ENCODE peak calls at places on chromosomes 1 and 21, in five cellular contexts. B, K, G, S and N are unnamed samples.

GRCh38 chr21:39633770-39634181 is 21.0 kb downstream of the B3GALT5 start:
- DNase-seq in B (no peak), K (no peak), G (no peak), S (peak), N (peak)

GRCh38 chr1:118914379-118915161 is 73.6 kb downstream of the TBX15 start:
- DNase-seq in B (no peak), K (no peak), G (no peak), S (no peak), N (no peak)

GRCh38 chr1:209356909-209357498 is 226.5 kb upstream of the CAMK1G start:
- DNase-seq in B (no peak), K (no peak), G (no peak), S (no peak), N (no peak)

GRCh38 chr21:26124896-26125295 is 45.7 kb downstream of the APP start:
- DNase-seq in B (no peak), K (no peak), G (no peak), S (no peak), N (no peak)

GRCh38 chr1:245153081-245153644 is 1.6 kb upstream of the KIF26B start:
- DNase-seq in B (no peak), K (peak), G (peak), S (peak), N (peak)

GRCh38 chr21:28742527-28742926 is 250.2 kb downstream of the LTN1 start:
- DNase-seq in B (no peak), K (no peak), G (no peak), S (peak), N (no peak)

GRCh38 chr21:44752701-44753235 is 41.4 kb upstream of the TSPEAR start:
- DNase-seq in B (no peak), K (no peak), G (no peak), S (peak), N (no peak)

GRCh38 chr1:236143104-236143948 is 987 bp downstream of the GPR137B start:
- DNase-seq in B (no peak), K (no peak), G (no peak), S (peak), N (peak)

GRCh38 chr1:147111381-147112130 is 60.7 kb downstream of the PRKAB2 start:
- DNase-seq in B (no peak), K (no peak), G (no peak), S (no peak), N (no peak)

GRCh38 chr1:225691861-225692516 is 39.1 kb upstream of the ENAH start:
- DNase-seq in B (no peak), K (no peak), G (no peak), S (peak), N (no peak)

GRCh38 chr1:215132156-215132555 is 49.6 kb downstream of the KCNK2 start:
- DNase-seq in B (no peak), K (no peak), G (no peak), S (no peak), N (no peak)

GRCh38 chr21:45351526-45352275 is 53.3 kb upstream of the COL18A1 start:
- DNase-seq in B (no peak), K (no peak), G (no peak), S (no peak), N (no peak)

GRCh38 chr1:152926091-152926490 is 17.7 kb downstream of the IVL start:
- DNase-seq in B (no peak), K (no peak), G (no peak), S (peak), N (peak)

GRCh38 chr1:156816561-156817328 is at the start of gene SH2D2A:
- DNase-seq in B (no peak), K (peak), G (no peak), S (no peak), N (no peak)

GRCh38 chr21:27480841-27481261 is 514.0 kb upstream of the ADAMTS5 start:
- DNase-seq in B (no peak), K (no peak), G (no peak), S (peak), N (no peak)

GRCh38 chr1:37449936-37450335 is 24.4 kb upstream of the ZC3H12A start:
- DNase-seq in B (no peak), K (no peak), G (no peak), S (no peak), N (no peak)

GRCh38 chr1:2584822-2585317 is 1.7 kb upstream of the PRXL2B start:
- DNase-seq in B (no peak), K (no peak), G (no peak), S (no peak), N (no peak)

GRCh38 chr1:94316836-94317789 is 79.7 kb upstream of the ARHGAP29 start:
- DNase-seq in B (no peak), K (no peak), G (no peak), S (no peak), N (peak)

GRCh38 chr1:47846981-47847380 is 150.2 kb downstream of the TRABD2B start:
- DNase-seq in B (no peak), K (no peak), G (no peak), S (no peak), N (no peak)

GRCh38 chr1:216621536-216621935 is 101.7 kb downstream of the ESRRG start:
- DNase-seq in B (no peak), K (no peak), G (no peak), S (no peak), N (no peak)

GRCh38 chr1:8922962-8923361 is 22.7 kb upstream of the CA6 start:
- DNase-seq in B (no peak), K (no peak), G (no peak), S (no peak), N (no peak)

GRCh38 chr1:183349201-183349711 is 68.9 kb downstream of the NMNAT2 start:
- DNase-seq in B (no peak), K (no peak), G (no peak), S (peak), N (peak)

GRCh38 chr21:26939532-26940181 is 27.2 kb downstream of the ADAMTS5 start:
- DNase-seq in B (no peak), K (no peak), G (no peak), S (peak), N (peak)

GRCh38 chr21:18155508-18156193 is 89.0 kb upstream of the CHODL start:
- DNase-seq in B (no peak), K (no peak), G (no peak), S (no peak), N (no peak)

GRCh38 chr1:21874328-21874727 is 62.3 kb downstream of the LDLRAD2 start:
- DNase-seq in B (no peak), K (no peak), G (no peak), S (no peak), N (no peak)